ENCODE peak calls at places on chromosomes 6 and 20, in ten cellular contexts. P is nucleus accumbens; D is anterior cingulate cortex; U is NCI-H1092; M is AG09309; K is ELR; W is activated effector memory CD4-positive, alpha-beta T cell treated with Interleukin-2 at 50 U/mL for 16 hours; G is NCI-H226; C is stimulated activated CD8-positive, alpha-beta memory T cell treated with anti-CD3 and anti-CD28 coated beads, Interleukin-15, amount 100 ng/mL, for 4 hours; E is adipocyte. R is an unnamed sample.
A peak's percentile ranks its signal among the peaks of the same experiment; 100 is the strongest.

GRCh38 chr6:143058987-143059386 is 1.7 kb upstream of the AIG1 start:
- DNase-seq in U (no peak), M (no peak), K (no peak), P (no peak), W (no peak), E (no peak), C (no peak), D (no peak), G (no peak), R (no peak)

GRCh38 chr6:139706949-139707348 is 332.5 kb upstream of the CITED2 start:
- DNase-seq in U (no peak), M (no peak), C (no peak), E (no peak), K (no peak), G (no peak), W (no peak), D (no peak), P (no peak), R (peak; percentile 70)

GRCh38 chr6:131948221-131948661 is 2.9 kb downstream of the CCN2 start:
- DNase-seq in D (no peak), M (no peak), K (peak; percentile 25), W (no peak), P (no peak), C (no peak), G (no peak), U (no peak), E (peak; percentile 50), R (peak; percentile 74)

GRCh38 chr6:29976588-29977424 is 34.5 kb downstream of the HLA-A start:
- DNase-seq in D (peak; percentile 62), M (no peak), C (peak; percentile 18), E (peak; percentile 94), K (peak; percentile 83), W (peak; percentile 33), G (peak; percentile 84), U (peak; percentile 17), P (peak; percentile 45), R (peak; percentile 80)

GRCh38 chr6:74976026-74976425 is 229.8 kb downstream of the COL12A1 start:
- DNase-seq in D (no peak), M (no peak), E (no peak), P (no peak), U (no peak), K (no peak), C (no peak), W (no peak), G (no peak), R (no peak)

GRCh38 chr20:61405007-61405406 is 152.9 kb downstream of the CDH4 start:
- DNase-seq in G (no peak), K (no peak), D (no peak), P (no peak), W (no peak), C (no peak), M (no peak), E (no peak), U (no peak), R (no peak)

GRCh38 chr20:56788041-56788670 is 159.1 kb downstream of the TFAP2C start:
- DNase-seq in E (peak; percentile 89), C (no peak), W (no peak), D (no peak), P (no peak), K (peak; percentile 100), M (peak; percentile 84), G (peak; percentile 99), U (no peak), R (peak; percentile 98)

GRCh38 chr6:25435397-25435985 is 156.3 kb downstream of the CARMIL1 start:
- DNase-seq in G (no peak), W (no peak), E (no peak), D (no peak), C (no peak), K (no peak), U (no peak), P (no peak), M (no peak), R (no peak)

GRCh38 chr20:4091332-4092135 is 76.2 kb upstream of the RNF24 start:
- DNase-seq in P (no peak), M (no peak), U (no peak), E (peak; percentile 51), K (peak; percentile 65), D (no peak), G (peak; percentile 39), C (no peak), W (peak; percentile 27), R (peak; percentile 88)

GRCh38 chr6:46380152-46380807 is 111.0 kb downstream of the RCAN2 start:
- DNase-seq in U (no peak), C (no peak), W (no peak), K (no peak), G (no peak), E (no peak), D (no peak), M (no peak), P (no peak), R (no peak)

GRCh38 chr6:121319112-121319553 is 15.1 kb downstream of the TBC1D32 start:
- DNase-seq in P (no peak), D (no peak), C (no peak), K (peak; percentile 62), G (no peak), E (peak; percentile 78), W (no peak), U (no peak), M (no peak), R (peak; percentile 22)

GRCh38 chr20:38034961-38035360 is 1.4 kb downstream of the RPRD1B start:
- DNase-seq in C (no peak), D (no peak), P (no peak), K (peak; percentile 63), E (no peak), M (no peak), W (no peak), U (no peak), G (no peak), R (peak; percentile 8)

GRCh38 chr6:79673947-79674346 is 42.8 kb downstream of the SH3BGRL2 start:
- DNase-seq in D (no peak), G (no peak), M (no peak), K (no peak), U (no peak), E (no peak), P (no peak), W (no peak), C (no peak), R (no peak)

GRCh38 chr20:35000311-35000921 is 44.7 kb downstream of the MYH7B start:
- DNase-seq in P (no peak), W (no peak), E (no peak), M (no peak), G (no peak), C (no peak), U (no peak), K (no peak), D (no peak), R (no peak)

GRCh38 chr6:170269873-170270541 is 20.9 kb downstream of the DLL1 start:
- DNase-seq in U (peak; percentile 74), E (peak; percentile 50), W (no peak), M (peak; percentile 20), K (no peak), C (no peak), P (no peak), D (no peak), G (no peak), R (peak; percentile 45)

GRCh38 chr6:14454467-14454763 is 336.8 kb downstream of the CD83 start:
- DNase-seq in K (no peak), P (no peak), W (peak; percentile 21), D (no peak), G (no peak), M (no peak), C (no peak), U (no peak), E (no peak), R (no peak)

GRCh38 chr6:100382767-100383195 is 81.9 kb downstream of the SIM1 start:
- DNase-seq in G (no peak), W (no peak), U (no peak), K (no peak), C (no peak), D (no peak), P (no peak), M (no peak), E (no peak), R (peak; percentile 46)

GRCh38 chr6:81465859-81466258 is 286.6 kb downstream of the TENT5A start:
- DNase-seq in E (peak; percentile 55), G (no peak), M (peak; percentile 8), C (no peak), P (no peak), W (no peak), U (no peak), K (peak; percentile 45), D (no peak), R (peak; percentile 50)